ENCODE peak calls at places on chromosomes 16 and 17, in five cellular contexts. One of them, this sample, is unnamed.

GRCh38 chr16:64225696-64226095 is 896.2 kb downstream of the CDH11 start:
- DNase-seq in thoracic aorta: no peak
- DNase-seq in choroid plexus epithelial cell: peak
- DNase-seq in AG04450: no peak
- DNase-seq in cardiac muscle cell: no peak
- DNase-seq in this sample: no peak

GRCh38 chr17:47862621-47863440 is 11.9 kb upstream of the SP6 start:
- DNase-seq in AG04450: peak
- DNase-seq in choroid plexus epithelial cell: peak
- DNase-seq in cardiac muscle cell: no peak
- DNase-seq in thoracic aorta: no peak
- DNase-seq in this sample: peak

GRCh38 chr16:29790949-29791844 is 646 bp downstream of the KIF22 start:
- DNase-seq in AG04450: no peak
- DNase-seq in choroid plexus epithelial cell: peak
- DNase-seq in cardiac muscle cell: no peak
- DNase-seq in thoracic aorta: no peak
- DNase-seq in this sample: no peak

GRCh38 chr16:81695431-81695890 is 83.6 kb upstream of the PLCG2 start:
- DNase-seq in choroid plexus epithelial cell: peak
- DNase-seq in thoracic aorta: no peak
- DNase-seq in cardiac muscle cell: no peak
- DNase-seq in AG04450: no peak
- DNase-seq in this sample: no peak

GRCh38 chr16:75048546-75048945 is 49.7 kb downstream of the ZNRF1 start:
- DNase-seq in choroid plexus epithelial cell: no peak
- DNase-seq in cardiac muscle cell: no peak
- DNase-seq in thoracic aorta: no peak
- DNase-seq in AG04450: no peak
- DNase-seq in this sample: no peak

GRCh38 chr17:31413871-31414589 is 22.6 kb downstream of the RAB11FIP4 start:
- DNase-seq in cardiac muscle cell: no peak
- DNase-seq in AG04450: peak
- DNase-seq in thoracic aorta: no peak
- DNase-seq in choroid plexus epithelial cell: peak
- DNase-seq in this sample: peak

GRCh38 chr17:15303851-15304250 is 37.5 kb downstream of the TEKT3 start:
- DNase-seq in AG04450: no peak
- DNase-seq in choroid plexus epithelial cell: no peak
- DNase-seq in cardiac muscle cell: no peak
- DNase-seq in thoracic aorta: no peak
- DNase-seq in this sample: no peak

GRCh38 chr16:10951016-10951415 is 6.7 kb downstream of the CLEC16A start:
- DNase-seq in thoracic aorta: no peak
- DNase-seq in cardiac muscle cell: no peak
- DNase-seq in choroid plexus epithelial cell: peak
- DNase-seq in AG04450: no peak
- DNase-seq in this sample: no peak

GRCh38 chr17:75843577-75844529 is at the start of gene UNC13D:
- DNase-seq in AG04450: no peak
- DNase-seq in thoracic aorta: no peak
- DNase-seq in choroid plexus epithelial cell: no peak
- DNase-seq in cardiac muscle cell: no peak
- DNase-seq in this sample: no peak

GRCh38 chr16:2816751-2817495 is at the start of gene PRSS21:
- DNase-seq in choroid plexus epithelial cell: no peak
- DNase-seq in AG04450: no peak
- DNase-seq in cardiac muscle cell: no peak
- DNase-seq in thoracic aorta: no peak
- DNase-seq in this sample: no peak

GRCh38 chr17:42679001-42679491 is 2.3 kb upstream of the PLEKHH3 start:
- DNase-seq in choroid plexus epithelial cell: peak
- DNase-seq in AG04450: no peak
- DNase-seq in cardiac muscle cell: peak
- DNase-seq in thoracic aorta: no peak
- DNase-seq in this sample: peak

GRCh38 chr17:35224436-35224835 is 18.4 kb upstream of the SLFN5 start:
- DNase-seq in choroid plexus epithelial cell: no peak
- DNase-seq in thoracic aorta: no peak
- DNase-seq in AG04450: no peak
- DNase-seq in cardiac muscle cell: no peak
- DNase-seq in this sample: no peak

GRCh38 chr16:50252874-50253510 is 13.4 kb upstream of the ADCY7 start:
- DNase-seq in thoracic aorta: no peak
- DNase-seq in cardiac muscle cell: no peak
- DNase-seq in AG04450: no peak
- DNase-seq in choroid plexus epithelial cell: no peak
- DNase-seq in this sample: no peak

GRCh38 chr17:80228477-80228876 is 8.2 kb downstream of the SLC26A11 start:
- DNase-seq in thoracic aorta: no peak
- DNase-seq in choroid plexus epithelial cell: no peak
- DNase-seq in cardiac muscle cell: no peak
- DNase-seq in AG04450: no peak
- DNase-seq in this sample: no peak

GRCh38 chr17:50944054-50944901 is 78.1 kb upstream of the TOB1 start:
- DNase-seq in AG04450: no peak
- DNase-seq in cardiac muscle cell: peak
- DNase-seq in choroid plexus epithelial cell: peak
- DNase-seq in thoracic aorta: no peak
- DNase-seq in this sample: no peak
- H3K4me3 ChIP-seq in AG04450: peak
- H3K4me3 ChIP-seq in cardiac muscle cell: peak
- H3K4me3 ChIP-seq in choroid plexus epithelial cell: peak
- H3K4me3 ChIP-seq in thoracic aorta: peak
- H3K4me3 ChIP-seq in this sample: peak

GRCh38 chr17:78878871-78879270 is 24.1 kb downstream of the CEP295NL start:
- DNase-seq in AG04450: no peak
- DNase-seq in cardiac muscle cell: no peak
- DNase-seq in thoracic aorta: no peak
- DNase-seq in choroid plexus epithelial cell: no peak
- DNase-seq in this sample: no peak
- H3K4me3 ChIP-seq in AG04450: peak
- H3K4me3 ChIP-seq in cardiac muscle cell: no peak
- H3K4me3 ChIP-seq in thoracic aorta: no peak
- H3K4me3 ChIP-seq in choroid plexus epithelial cell: no peak
- H3K4me3 ChIP-seq in this sample: no peak

GRCh38 chr16:1333854-1334719 is 642 bp downstream of the BAIAP3 start:
- DNase-seq in AG04450: no peak
- DNase-seq in thoracic aorta: no peak
- DNase-seq in choroid plexus epithelial cell: no peak
- DNase-seq in cardiac muscle cell: no peak
- DNase-seq in this sample: no peak
- H3K4me3 ChIP-seq in AG04450: peak
- H3K4me3 ChIP-seq in thoracic aorta: peak
- H3K4me3 ChIP-seq in choroid plexus epithelial cell: no peak
- H3K4me3 ChIP-seq in cardiac muscle cell: peak
- H3K4me3 ChIP-seq in this sample: no peak

GRCh38 chr16:30941600-30942420 is 7.1 kb upstream of the ORAI3 start:
- DNase-seq in thoracic aorta: no peak
- DNase-seq in AG04450: no peak
- DNase-seq in cardiac muscle cell: peak
- DNase-seq in choroid plexus epithelial cell: peak
- DNase-seq in this sample: peak
- H3K4me3 ChIP-seq in thoracic aorta: no peak
- H3K4me3 ChIP-seq in AG04450: no peak
- H3K4me3 ChIP-seq in cardiac muscle cell: no peak
- H3K4me3 ChIP-seq in choroid plexus epithelial cell: no peak
- H3K4me3 ChIP-seq in this sample: no peak

DNA sequence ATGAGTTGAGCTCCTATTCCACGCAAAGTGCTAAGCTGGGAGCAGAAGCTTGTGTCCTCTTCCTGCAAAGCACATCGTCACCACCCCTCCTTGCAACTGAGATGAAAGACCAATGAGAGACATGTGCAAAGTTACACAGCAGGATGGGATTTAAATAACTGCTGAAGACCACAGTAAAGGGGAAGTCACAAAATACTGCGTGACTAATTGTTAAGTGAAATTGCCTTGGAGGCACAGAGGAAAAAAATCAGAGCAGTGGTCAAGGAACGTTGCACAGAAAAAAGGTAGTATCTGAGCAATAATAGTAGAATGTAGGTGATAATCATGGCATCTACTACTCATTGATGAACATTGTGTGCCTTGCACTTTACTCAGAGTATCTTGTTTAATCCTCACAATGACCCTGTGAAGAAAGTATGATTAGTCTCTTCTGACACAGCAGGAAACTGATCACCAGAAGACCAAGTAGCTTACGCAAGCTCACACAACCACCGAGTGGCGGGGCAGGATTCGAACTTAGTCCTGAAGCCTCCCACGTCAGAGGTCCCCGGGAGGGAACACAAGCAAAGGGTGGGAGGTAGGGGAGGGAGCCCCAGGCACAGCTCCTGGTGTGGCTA is 15.4 kb upstream of the MYO18A start:
- DNase-seq in cardiac muscle cell: peak
- DNase-seq in choroid plexus epithelial cell: peak
- DNase-seq in AG04450: no peak
- DNase-seq in thoracic aorta: no peak
- DNase-seq in this sample: no peak
- H3K4me3 ChIP-seq in cardiac muscle cell: no peak
- H3K4me3 ChIP-seq in choroid plexus epithelial cell: no peak
- H3K4me3 ChIP-seq in AG04450: no peak
- H3K4me3 ChIP-seq in thoracic aorta: no peak
- H3K4me3 ChIP-seq in this sample: no peak

GRCh38 chr17:68197091-68197996 is 50.5 kb upstream of the AMZ2 start:
- DNase-seq in choroid plexus epithelial cell: no peak
- DNase-seq in cardiac muscle cell: no peak
- DNase-seq in AG04450: no peak
- DNase-seq in thoracic aorta: no peak
- DNase-seq in this sample: no peak
- H3K4me3 ChIP-seq in choroid plexus epithelial cell: no peak
- H3K4me3 ChIP-seq in cardiac muscle cell: peak
- H3K4me3 ChIP-seq in AG04450: no peak
- H3K4me3 ChIP-seq in thoracic aorta: peak
- H3K4me3 ChIP-seq in this sample: no peak